ENCODE peak calls at places on chromosomes 2 and 18, in eight cellular contexts. H is SJSA1; U is A549; X is fibroblast of lung; N is CD8-positive, alpha-beta T cell; Y is A673; K is endothelial cell of umbilical vein; P is heart right ventricle. C is an unnamed sample.

GRCh38 chr18:12879840-12880531 is 4.1 kb downstream of the PTPN2 start:
- DNase-seq in H (no peak), U (no peak), X (no peak), N (no peak), Y (no peak), K (no peak), P (no peak), C (no peak)

GRCh38 chr18:6997802-6998201 is 119.8 kb downstream of the LAMA1 start:
- DNase-seq in H (no peak), U (no peak), X (no peak), N (no peak), Y (no peak), K (no peak), P (no peak), C (no peak)

GRCh38 chr2:191514613-191515012 is 163.3 kb upstream of the NABP1 start:
- DNase-seq in H (no peak), U (no peak), X (no peak), N (no peak), Y (no peak), K (no peak), P (no peak), C (no peak)

GRCh38 chr2:212928681-212929080 is 222.7 kb downstream of the IKZF2 start:
- DNase-seq in H (no peak), U (no peak), X (no peak), N (no peak), Y (no peak), K (no peak), P (no peak), C (no peak)

GRCh38 chr2:1922402-1923025 is 178.2 kb upstream of the PXDN start:
- DNase-seq in H (no peak), U (no peak), X (no peak), N (no peak), Y (no peak), K (no peak), P (no peak), C (no peak)

GRCh38 chr2:213559053-213559452 is 274.8 kb downstream of the SPAG16 start:
- DNase-seq in H (no peak), U (no peak), X (no peak), N (no peak), Y (no peak), K (no peak), P (no peak), C (no peak)

GRCh38 chr2:239178484-239178883 is 222.3 kb downstream of the HDAC4 start:
- DNase-seq in H (peak), U (no peak), X (no peak), N (no peak), Y (no peak), K (no peak), P (no peak), C (no peak)

GRCh38 chr2:168545439-168546082 is 89.5 kb downstream of the CERS6 start:
- DNase-seq in H (peak), U (peak), X (peak), N (no peak), Y (no peak), K (no peak), P (no peak), C (peak)

GRCh38 chr2:88054300-88055048 is 1.1 kb downstream of the KRCC1 start:
- DNase-seq in H (no peak), U (no peak), X (peak), N (no peak), Y (no peak), K (no peak), P (no peak), C (no peak)

GRCh38 chr2:170821631-170822291 is 5.1 kb downstream of the GAD1 start:
- DNase-seq in H (no peak), U (no peak), X (no peak), N (no peak), Y (no peak), K (no peak), P (no peak), C (no peak)

GRCh38 chr18:13551841-13552733 is 174.3 kb downstream of the FAM210A start:
- DNase-seq in H (no peak), U (no peak), X (no peak), N (peak), Y (no peak), K (no peak), P (no peak), C (no peak)

GRCh38 chr18:58313491-58314032 is 269.5 kb downstream of the NEDD4L start:
- DNase-seq in H (no peak), U (no peak), X (no peak), N (no peak), Y (no peak), K (no peak), P (peak), C (no peak)

GRCh38 chr2:239828192-239828972 is 196.8 kb downstream of the NDUFA10 start:
- DNase-seq in H (peak), U (no peak), X (no peak), N (peak), Y (no peak), K (no peak), P (no peak), C (no peak)

GRCh38 chr2:229392214-229392613 is 121.1 kb upstream of the PID1 start:
- DNase-seq in H (no peak), U (no peak), X (peak), N (no peak), Y (peak), K (no peak), P (no peak), C (no peak)

GRCh38 chr2:173584676-173585453 is 230.2 kb downstream of the CDCA7 start:
- DNase-seq in H (no peak), U (no peak), X (no peak), N (no peak), Y (no peak), K (no peak), P (no peak), C (peak)

GRCh38 chr18:29083545-29083944 is 906.6 kb upstream of the CDH2 start:
- DNase-seq in H (no peak), U (no peak), X (no peak), N (no peak), Y (peak), K (no peak), P (no peak), C (no peak)

GRCh38 chr18:51068111-51068510 is 38.1 kb downstream of the SMAD4 start:
- DNase-seq in H (no peak), U (no peak), X (peak), N (no peak), Y (no peak), K (no peak), P (no peak), C (no peak)

GRCh38 chr2:104752504-104752903 is 101.4 kb upstream of the POU3F3 start:
- DNase-seq in H (no peak), U (no peak), X (no peak), N (no peak), Y (no peak), K (no peak), P (no peak), C (no peak)

GRCh38 chr18:801137-801536 is 10.9 kb downstream of the YES1 start:
- DNase-seq in H (no peak), U (no peak), X (no peak), N (no peak), Y (no peak), K (no peak), P (no peak), C (no peak)

GRCh38 chr2:172215936-172216335 is 113.2 kb upstream of the DLX2 start:
- DNase-seq in H (no peak), U (no peak), X (no peak), N (no peak), Y (no peak), K (no peak), P (no peak), C (no peak)

GRCh38 chr18:28767201-28767600 is 590.3 kb upstream of the CDH2 start:
- DNase-seq in H (no peak), U (no peak), X (peak), N (no peak), Y (no peak), K (no peak), P (no peak), C (no peak)

GRCh38 chr2:196149926-196150325 is 21.5 kb downstream of the STK17B start:
- DNase-seq in H (no peak), U (no peak), X (no peak), N (no peak), Y (no peak), K (no peak), P (no peak), C (no peak)

GRCh38 chr18:41938445-41938844 is 16.6 kb upstream of the PIK3C3 start:
- DNase-seq in H (no peak), U (peak), X (peak), N (no peak), Y (peak), K (no peak), P (no peak), C (no peak)

GRCh38 chr18:4869101-4869500 is 328.0 kb downstream of the AKAIN1 start:
- DNase-seq in H (no peak), U (no peak), X (no peak), N (no peak), Y (no peak), K (no peak), P (no peak), C (no peak)

GRCh38 chr2:10741139-10741538 is 19.7 kb downstream of the ATP6V1C2 start:
- DNase-seq in H (no peak), U (no peak), X (no peak), N (no peak), Y (no peak), K (no peak), P (no peak), C (no peak)

GRCh38 chr2:157744571-157745076 is 116.0 kb upstream of the ACVR1C start:
- DNase-seq in H (no peak), U (no peak), X (peak), N (no peak), Y (no peak), K (no peak), P (no peak), C (no peak)

GRCh38 chr2:24814498-24814897 is 21.3 kb downstream of the CENPO start:
- DNase-seq in H (no peak), U (no peak), X (no peak), N (no peak), Y (no peak), K (no peak), P (no peak), C (no peak)

GRCh38 chr2:75494137-75494769 is 66.5 kb downstream of the EVA1A start:
- DNase-seq in H (no peak), U (no peak), X (peak), N (no peak), Y (no peak), K (no peak), P (no peak), C (no peak)

GRCh38 chr2:237042101-237042500 is 43.6 kb upstream of the COPS8 start:
- DNase-seq in H (no peak), U (no peak), X (no peak), N (no peak), Y (no peak), K (no peak), P (no peak), C (no peak)

GRCh38 chr2:124798551-124798950 is 773.5 kb downstream of the CNTNAP5 start:
- DNase-seq in H (no peak), U (no peak), X (peak), N (no peak), Y (no peak), K (no peak), P (no peak), C (no peak)

GRCh38 chr2:233354971-233355574 is 779 bp downstream of the DGKD start:
- DNase-seq in H (no peak), U (no peak), X (peak), N (no peak), Y (no peak), K (peak), P (peak), C (no peak)

GRCh38 chr2:184735611-184736010 is 137.3 kb downstream of the ZNF804A start:
- DNase-seq in H (no peak), U (no peak), X (peak), N (no peak), Y (no peak), K (no peak), P (no peak), C (no peak)

GRCh38 chr2:127569274-127570065 is 34.0 kb downstream of the MYO7B start:
- DNase-seq in H (peak), U (peak), X (peak), N (peak), Y (no peak), K (peak), P (no peak), C (no peak)

GRCh38 chr2:127572841-127573240 is 37.4 kb downstream of the MYO7B start:
- DNase-seq in H (no peak), U (no peak), X (no peak), N (peak), Y (no peak), K (no peak), P (no peak), C (no peak)

GRCh38 chr2:127568128-127568527 is 32.6 kb downstream of the MYO7B start:
- DNase-seq in H (peak), U (no peak), X (no peak), N (no peak), Y (no peak), K (no peak), P (no peak), C (no peak)

GRCh38 chr2:127573298-127573697 is 37.8 kb downstream of the MYO7B start:
- DNase-seq in H (peak), U (no peak), X (no peak), N (peak), Y (no peak), K (no peak), P (no peak), C (no peak)

DNA sequence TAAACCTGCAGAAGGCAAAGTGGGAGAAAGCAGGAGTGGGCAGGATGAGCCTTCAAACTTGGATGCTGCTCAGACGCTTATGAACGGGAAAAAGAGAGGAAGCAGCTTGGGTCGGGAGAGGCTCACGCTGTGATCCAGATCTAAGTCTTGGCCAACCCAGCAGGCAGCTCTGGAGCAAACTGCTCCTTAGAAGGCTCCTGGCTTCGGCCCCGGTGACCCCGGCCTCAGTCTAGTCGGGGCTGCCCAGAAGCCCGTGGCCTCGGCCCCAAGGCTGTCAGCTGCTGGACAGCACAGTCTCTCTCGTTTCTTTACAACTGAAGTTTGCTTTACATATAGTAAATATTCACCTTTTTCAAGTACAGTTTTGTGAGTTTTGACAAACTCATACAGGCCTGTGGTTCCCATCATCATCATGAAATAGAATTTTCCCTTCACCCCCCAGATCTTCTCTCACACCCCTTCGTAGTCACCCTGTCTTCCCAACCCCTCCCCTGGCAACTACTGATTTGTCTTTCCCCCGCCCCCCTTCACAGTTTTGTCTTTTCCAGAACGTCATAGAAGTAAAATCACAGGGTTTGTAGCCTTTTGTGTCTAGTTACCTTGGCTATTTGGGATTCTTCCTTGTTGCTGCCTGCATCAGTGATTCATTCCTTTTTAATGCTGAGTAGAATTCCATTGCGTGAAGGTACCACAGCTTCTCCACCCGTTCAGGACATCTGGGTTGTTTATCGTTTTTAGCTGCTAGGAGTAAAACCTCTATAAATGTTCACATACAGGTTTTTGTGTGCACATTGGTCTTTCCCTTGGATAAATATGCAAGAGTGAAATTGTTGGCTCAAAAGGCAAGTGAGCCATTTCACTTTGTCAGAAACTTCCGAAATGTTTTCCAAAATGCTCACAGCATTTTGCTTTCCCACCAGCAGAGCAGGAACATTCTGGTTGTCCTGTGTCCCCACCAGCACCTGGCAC is 35.1 kb downstream of the MYO7B start:
- DNase-seq in H (peak), U (no peak), X (peak), N (peak), Y (no peak), K (no peak), P (peak), C (no peak)
- H3K27ac ChIP-seq in H (no peak), U (no peak), X (no peak), N (no peak), Y (no peak), K (no peak), P (no peak), C (no peak)

GRCh38 chr2:165277860-165278656 is 38.8 kb downstream of the SCN2A start:
- DNase-seq in H (no peak), U (no peak), X (no peak), N (no peak), Y (no peak), K (no peak), P (no peak), C (no peak)
- H3K27ac ChIP-seq in H (no peak), U (no peak), X (no peak), N (no peak), Y (no peak), K (no peak), P (no peak), C (no peak)

DNA sequence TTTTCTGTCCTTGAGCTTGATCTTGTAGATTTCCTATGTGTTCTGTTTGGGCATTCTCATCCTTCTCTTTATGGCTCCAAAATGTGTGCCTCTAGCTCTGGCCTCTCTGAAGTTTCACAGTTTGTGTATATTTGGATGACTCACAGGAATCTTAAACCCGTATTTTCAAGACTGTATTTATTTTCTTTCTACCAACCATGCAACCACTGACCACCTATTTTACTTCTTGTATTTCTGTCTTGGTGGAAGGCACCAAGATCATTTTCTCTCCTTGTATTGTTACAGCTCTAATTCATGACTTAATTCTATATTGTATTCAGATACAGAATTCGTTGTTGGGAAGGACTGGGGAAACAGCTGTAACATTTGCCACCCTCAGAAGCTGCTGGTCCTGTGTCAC is 39.5 kb downstream of the ACSL3 start:
- DNase-seq in H (peak), U (no peak), X (peak), N (no peak), Y (no peak), K (peak), P (no peak), C (no peak)
- H3K27ac ChIP-seq in H (peak), U (peak), X (no peak), N (no peak), Y (no peak), K (no peak), P (no peak), C (no peak)

GRCh38 chr18:34740724-34741123 is 30.6 kb downstream of the DTNA start:
- DNase-seq in H (no peak), U (no peak), X (no peak), N (no peak), Y (no peak), K (no peak), P (no peak), C (no peak)
- H3K27ac ChIP-seq in H (no peak), U (no peak), X (no peak), N (no peak), Y (no peak), K (no peak), P (no peak), C (no peak)

GRCh38 chr2:25851740-25852503 is 26.4 kb downstream of the ASXL2 start:
- DNase-seq in H (peak), U (peak), X (peak), N (no peak), Y (peak), K (peak), P (no peak), C (no peak)
- H3K27ac ChIP-seq in H (peak), U (peak), X (peak), N (no peak), Y (no peak), K (peak), P (no peak), C (no peak)

DNA sequence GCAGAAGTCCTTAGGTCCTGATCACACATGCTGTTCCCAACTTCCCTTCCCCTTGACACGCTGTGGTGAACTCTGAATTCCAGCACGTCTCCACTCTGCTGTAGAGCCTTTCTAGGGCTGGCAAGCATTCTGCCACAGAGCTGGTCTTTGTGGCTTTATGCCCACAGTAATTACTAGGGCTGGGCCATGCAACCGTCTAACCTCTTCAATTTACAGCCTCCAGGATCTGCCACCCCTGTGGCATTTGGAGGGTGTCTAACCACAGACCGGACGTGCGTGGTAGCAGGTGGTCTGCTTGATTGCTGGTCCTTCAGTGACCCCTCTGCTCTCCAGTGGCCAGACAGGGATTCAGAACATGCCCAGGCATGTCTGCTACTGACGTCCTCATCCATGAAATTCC is 43.1 kb upstream of the TGFA start:
- DNase-seq in H (no peak), U (no peak), X (peak), N (no peak), Y (no peak), K (peak), P (no peak), C (peak)
- H3K27ac ChIP-seq in H (peak), U (peak), X (no peak), N (no peak), Y (no peak), K (peak), P (no peak), C (peak)

DNA sequence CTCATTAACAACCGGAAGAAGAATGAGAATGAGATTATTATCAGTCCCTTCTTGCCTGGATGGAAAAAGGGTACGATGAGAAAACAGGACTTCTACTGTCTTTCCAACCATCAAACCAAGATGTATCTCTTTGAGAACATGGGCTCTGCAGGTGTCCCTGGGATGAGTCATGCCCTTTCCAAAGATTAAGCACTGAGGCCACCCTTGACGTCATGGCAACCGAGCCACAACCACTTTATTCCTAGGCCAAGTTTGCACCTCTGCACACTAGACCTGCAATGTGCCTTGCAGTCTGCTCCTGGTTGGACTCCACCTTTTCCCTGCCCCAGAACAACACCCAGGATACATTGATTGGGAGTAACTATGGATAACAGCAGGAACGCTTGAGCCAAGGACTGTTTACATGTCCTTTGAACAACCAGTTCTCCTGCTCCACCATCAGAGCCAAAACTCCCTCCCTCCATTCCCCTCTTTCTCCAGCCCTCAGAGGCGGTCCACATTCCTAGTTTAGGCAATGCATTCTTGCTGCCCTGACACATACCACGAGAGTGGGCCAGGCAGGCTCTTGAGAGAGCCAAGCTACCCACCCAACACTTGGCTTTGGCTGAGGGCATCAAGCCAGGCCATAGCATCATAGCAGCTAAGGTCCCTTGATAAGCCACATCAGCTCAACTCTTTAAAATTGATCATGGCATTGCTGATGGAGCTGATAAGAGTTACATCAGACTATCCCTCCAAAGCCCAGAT is 310.7 kb downstream of the TNS1 start:
- DNase-seq in H (no peak), U (no peak), X (peak), N (no peak), Y (no peak), K (no peak), P (peak), C (no peak)
- H3K27ac ChIP-seq in H (no peak), U (peak), X (no peak), N (no peak), Y (no peak), K (no peak), P (no peak), C (no peak)

C was measured in SJCRH30.